ENCODE peak calls at places on chromosomes 2 and 18, in seven cellular contexts. I is lung, E is HEK293T, D is cardiac muscle cell, P is heart left ventricle, T is dermis blood vessel endothelial cell, U is kidney tubule cell. V is an unnamed sample.
A peak's percentile ranks its signal among the peaks of the same experiment; 100 is the strongest.

GRCh38 chr2:85164145-85164559 is 31.0 kb downstream of the TCF7L1 start:
- DNase-seq in I (no peak), E (no peak), D (no peak), P (no peak), T (no peak), U (no peak), V (no peak)

GRCh38 chr2:27977623-27978312 is 87.2 kb downstream of the BABAM2 start:
- DNase-seq in I (no peak), E (no peak), D (no peak), P (no peak), T (peak; percentile 74), U (peak; percentile 93), V (no peak)

GRCh38 chr18:50706199-50706598 is 113.6 kb downstream of the MRO start:
- DNase-seq in I (no peak), E (no peak), D (no peak), P (no peak), T (no peak), U (no peak), V (no peak)

GRCh38 chr18:10923671-10924070 is 225.7 kb downstream of the PIEZO2 start:
- DNase-seq in I (no peak), E (no peak), D (no peak), P (no peak), T (no peak), U (no peak), V (no peak)

GRCh38 chr2:239597216-239597615 is 196.4 kb upstream of the HDAC4 start:
- DNase-seq in I (no peak), E (no peak), D (no peak), P (no peak), T (no peak), U (no peak), V (peak; percentile 7)

GRCh38 chr18:21998531-21998930 is 170.9 kb upstream of the GATA6 start:
- DNase-seq in I (no peak), E (no peak), D (peak; percentile 81), P (peak; percentile 80), T (no peak), U (no peak), V (peak; percentile 56)

GRCh38 chr2:117833911-117834310 is 19.4 kb downstream of the DDX18 start:
- DNase-seq in I (no peak), E (no peak), D (no peak), P (no peak), T (no peak), U (no peak), V (no peak)

GRCh38 chr2:20052872-20053281 is 1.4 kb upstream of the LAPTM4A start:
- DNase-seq in I (peak; percentile 76), E (peak; percentile 39), D (no peak), P (peak; percentile 76), T (peak; percentile 76), U (peak; percentile 81), V (peak; percentile 85)

GRCh38 chr2:12990523-12990922 is 273.8 kb downstream of the TRIB2 start:
- DNase-seq in I (no peak), E (no peak), D (no peak), P (no peak), T (peak; percentile 39), U (no peak), V (no peak)

V was measured in colonic mucosa.